ENCODE peak calls at places on chromosomes 2 and 18, in nine cellular contexts. K is lower lobe of right lung, I is WERI-Rb-1, W is NB4, M is left lung, P is A549, C is choroid plexus epithelial cell, N is fibroblast of lung, O is fibroblast of pulmonary artery. A is an unnamed sample.
A peak's percentile ranks its signal among the peaks of the same experiment; 100 is the strongest.

GRCh38 chr2:203949228-203949627 is 12.7 kb downstream of the ICOS start:
- DNase-seq in K (no peak), I (no peak), W (no peak), M (no peak), P (no peak), C (peak; percentile 54), N (peak; percentile 8), O (peak; percentile 8), A (no peak)

GRCh38 chr18:12032786-12033642 is 51.7 kb downstream of the IMPA2 start:
- DNase-seq in K (no peak), I (no peak), W (no peak), M (no peak), P (no peak), C (peak; percentile 83), N (peak; percentile 66), O (peak; percentile 54), A (no peak)

GRCh38 chr18:49548266-49548665 is 13.6 kb upstream of the LIPG start:
- DNase-seq in K (no peak), I (no peak), W (peak; percentile 29), M (no peak), P (peak; percentile 60), C (peak; percentile 92), N (peak; percentile 71), O (peak; percentile 53), A (no peak)

GRCh38 chr2:172196768-172197322 is 94.1 kb upstream of the DLX2 start:
- DNase-seq in K (peak; percentile 65), I (no peak), W (peak; percentile 94), M (peak; percentile 80), P (no peak), C (peak; percentile 80), N (peak; percentile 58), O (no peak), A (no peak)

GRCh38 chr2:88055049-88055435 is 541 bp downstream of the KRCC1 start:
- DNase-seq in K (no peak), I (no peak), W (no peak), M (no peak), P (peak; percentile 42), C (peak; percentile 40), N (peak; percentile 66), O (peak; percentile 48), A (no peak)

GRCh38 chr2:240277073-240277806 is 136.8 kb upstream of the OTOS start:
- DNase-seq in K (no peak), I (no peak), W (no peak), M (no peak), P (no peak), C (peak; percentile 76), N (peak; percentile 90), O (peak; percentile 72), A (no peak)

GRCh38 chr2:206084468-206084869 is 1.5 kb downstream of the INO80D start:
- DNase-seq in K (peak; percentile 46), I (peak; percentile 56), W (peak; percentile 88), M (no peak), P (peak; percentile 85), C (peak; percentile 62), N (peak; percentile 82), O (peak; percentile 77), A (peak; percentile 67)

GRCh38 chr2:138621139-138621538 is 119.6 kb downstream of the SPOPL start:
- DNase-seq in K (no peak), I (no peak), W (no peak), M (no peak), P (no peak), C (no peak), N (no peak), O (no peak), A (no peak)

GRCh38 chr2:173760553-173760952 is 204.6 kb downstream of the SP3 start:
- DNase-seq in K (no peak), I (no peak), W (no peak), M (no peak), P (no peak), C (peak; percentile 42), N (peak; percentile 53), O (peak; percentile 45), A (no peak)

GRCh38 chr2:239539083-239539775 is 138.4 kb upstream of the HDAC4 start:
- DNase-seq in K (no peak), I (peak; percentile 50), W (no peak), M (no peak), P (no peak), C (no peak), N (no peak), O (no peak), A (no peak)

DNA sequence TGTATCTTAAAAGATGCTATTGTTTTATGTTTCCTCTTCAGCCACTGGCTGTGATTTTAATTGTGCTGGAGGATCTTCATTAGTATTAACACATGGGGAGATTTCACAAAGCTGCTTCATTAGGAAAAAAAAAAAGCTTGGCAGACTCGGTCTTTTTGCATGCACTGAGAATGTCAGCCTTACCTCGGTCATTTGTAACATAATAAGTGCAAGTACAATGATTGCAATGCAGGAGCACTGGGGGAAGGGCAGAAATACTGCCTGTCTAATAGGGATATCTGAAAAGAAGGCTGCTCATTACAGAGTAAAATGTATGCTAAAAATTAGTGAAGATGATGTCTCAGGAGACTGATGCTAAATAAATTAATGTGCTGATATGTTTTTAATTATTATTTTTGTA is 1.3 kb upstream of the BAZ2B start:
- DNase-seq in K (no peak), I (peak; percentile 46), W (no peak), M (no peak), P (peak; percentile 21), C (peak; percentile 52), N (peak; percentile 43), O (peak; percentile 43), A (peak; percentile 52)
- H3K4me3 ChIP-seq in K (peak overlapping the region; percentile 67), I (peak overlapping the region; percentile 95), W (no peak overlapping the region), M (no peak overlapping the region), P (peak overlapping the region; percentile 67), C (peak overlapping the region; percentile 80), N (peak overlapping the region; percentile 97), O (peak overlapping the region; percentile 76), A (peak overlapping the region; percentile 82)

GRCh38 chr2:70201831-70202230 is 11.0 kb upstream of the C2orf42 start:
- DNase-seq in K (no peak), I (no peak), W (no peak), M (no peak), P (no peak), C (no peak), N (no peak), O (no peak), A (no peak)

GRCh38 chr2:70202236-70202806 is 11.5 kb upstream of the C2orf42 start:
- DNase-seq in K (no peak), I (no peak), W (no peak), M (no peak), P (no peak), C (no peak), N (no peak), O (no peak), A (no peak)

GRCh38 chr2:70201225-70201768 is 10.5 kb upstream of the C2orf42 start:
- DNase-seq in K (no peak), I (no peak), W (no peak), M (no peak), P (no peak), C (no peak), N (no peak), O (no peak), A (no peak)

GRCh38 chr2:70203086-70203485 is 12.3 kb upstream of the C2orf42 start:
- DNase-seq in K (no peak), I (no peak), W (no peak), M (no peak), P (no peak), C (no peak), N (no peak), O (no peak), A (no peak)

GRCh38 chr2:70199320-70199864 is 8.6 kb upstream of the C2orf42 start:
- DNase-seq in K (no peak), I (no peak), W (peak; percentile 34), M (no peak), P (no peak), C (no peak), N (no peak), O (no peak), A (no peak)
- TF ChIP-seq CTCF in K (no peak), I (no peak), W (peak; percentile 19), M (no peak), P (no peak), C (no peak), N (no peak), O (no peak), A (no peak)

DNA sequence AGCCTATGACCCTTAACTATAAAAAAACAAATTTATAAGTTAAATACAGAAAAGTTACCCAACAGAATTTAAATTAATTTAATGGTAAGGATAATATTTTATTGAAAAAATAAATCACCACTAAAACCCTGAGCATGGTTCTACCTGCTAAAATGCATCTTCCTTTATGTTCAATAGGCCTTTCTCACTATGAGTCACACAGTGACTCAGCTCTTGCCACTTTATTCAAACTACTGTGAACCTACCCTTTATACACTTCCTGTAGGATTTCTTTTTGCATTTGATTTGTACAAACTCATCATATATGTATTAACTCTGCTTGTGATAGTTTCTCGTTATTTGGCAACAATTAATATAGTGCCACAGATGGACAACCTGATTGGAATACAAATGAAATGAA is 55.0 kb upstream of the COBLL1 start:
- DNase-seq in K (no peak), I (no peak), W (peak; percentile 25), M (no peak), P (peak; percentile 60), C (peak; percentile 81), N (peak; percentile 60), O (peak; percentile 60), A (no peak)
- H3K4me3 ChIP-seq in K (no peak overlapping the region), I (no peak overlapping the region), W (no peak overlapping the region), M (no peak overlapping the region), P (no peak overlapping the region), C (no peak overlapping the region), N (no peak overlapping the region), O (no peak overlapping the region), A (no peak overlapping the region)

GRCh38 chr2:191218292-191218898 is 26.8 kb upstream of the MYO1B start:
- DNase-seq in K (no peak), I (peak; percentile 71), W (peak; percentile 89), M (no peak), P (peak; percentile 97), C (peak; percentile 91), N (peak; percentile 81), O (peak; percentile 89), A (peak; percentile 82)
- TF ChIP-seq CTCF in K (peak; percentile 63), I (peak; percentile 57), W (peak; percentile 75), M (peak; percentile 64), P (peak; percentile 88), C (peak; percentile 89), N (peak; percentile 63), O (peak; percentile 82), A (peak; percentile 92)

A was measured in BE2C.